ENCODE peak calls at places on chromosomes 6 and 20, in four cellular contexts. W is GM12878, F is HepG2, M is K562. K is an unnamed sample.

GRCh38 chr6:12058164-12058926 is 46.2 kb downstream of the HIVEP1 start:
- DNase-seq in W (no peak), M (no peak), F (no peak), K (no peak)

GRCh38 chr6:31738048-31738979 is 1.5 kb upstream of the MSH5 start:
- DNase-seq in W (peak), M (peak), F (peak), K (no peak)

GRCh38 chr6:18389479-18389878 is 2.3 kb downstream of the RNF144B start:
- DNase-seq in F (no peak), M (no peak), W (no peak), K (no peak)

GRCh38 chr6:125918681-125919566 is 37.6 kb upstream of the HINT3 start:
- DNase-seq in M (no peak), W (peak), F (peak), K (peak)

GRCh38 chr6:126919947-126920346 is 198.5 kb upstream of the RSPO3 start:
- DNase-seq in M (no peak), W (no peak), F (no peak), K (no peak)

GRCh38 chr6:83403191-83403590 is 27.7 kb downstream of the ME1 start:
- DNase-seq in M (no peak), W (no peak), F (no peak), K (no peak)

GRCh38 chr6:153024401-153025017 is 22.0 kb upstream of the MTRF1L start:
- DNase-seq in W (peak), F (peak), M (peak), K (peak)

GRCh38 chr6:52942221-52942620 is 32.7 kb upstream of the GSTA3 start:
- DNase-seq in M (no peak), W (no peak), F (no peak), K (no peak)

GRCh38 chr20:18712877-18713276 is 100.7 kb upstream of the SCP2D1 start:
- DNase-seq in W (no peak), M (no peak), F (no peak), K (no peak)

GRCh38 chr6:146410851-146411595 is 132.6 kb upstream of the RAB32 start:
- DNase-seq in W (no peak), M (no peak), F (no peak), K (no peak)

GRCh38 chr6:146408583-146408982 is 135.1 kb upstream of the RAB32 start:
- DNase-seq in M (no peak), W (no peak), F (no peak), K (no peak)
- TF ChIP-seq BHLHE40 in M (no peak), W (no peak), F (no peak), K (no peak)

GRCh38 chr20:38315290-38315966 is 11.5 kb downstream of the BPI start:
- DNase-seq in W (no peak), M (no peak), F (no peak), K (no peak)
- TF ChIP-seq SP1 in W (no peak), M (no peak), F (no peak), K (no peak)

DNA sequence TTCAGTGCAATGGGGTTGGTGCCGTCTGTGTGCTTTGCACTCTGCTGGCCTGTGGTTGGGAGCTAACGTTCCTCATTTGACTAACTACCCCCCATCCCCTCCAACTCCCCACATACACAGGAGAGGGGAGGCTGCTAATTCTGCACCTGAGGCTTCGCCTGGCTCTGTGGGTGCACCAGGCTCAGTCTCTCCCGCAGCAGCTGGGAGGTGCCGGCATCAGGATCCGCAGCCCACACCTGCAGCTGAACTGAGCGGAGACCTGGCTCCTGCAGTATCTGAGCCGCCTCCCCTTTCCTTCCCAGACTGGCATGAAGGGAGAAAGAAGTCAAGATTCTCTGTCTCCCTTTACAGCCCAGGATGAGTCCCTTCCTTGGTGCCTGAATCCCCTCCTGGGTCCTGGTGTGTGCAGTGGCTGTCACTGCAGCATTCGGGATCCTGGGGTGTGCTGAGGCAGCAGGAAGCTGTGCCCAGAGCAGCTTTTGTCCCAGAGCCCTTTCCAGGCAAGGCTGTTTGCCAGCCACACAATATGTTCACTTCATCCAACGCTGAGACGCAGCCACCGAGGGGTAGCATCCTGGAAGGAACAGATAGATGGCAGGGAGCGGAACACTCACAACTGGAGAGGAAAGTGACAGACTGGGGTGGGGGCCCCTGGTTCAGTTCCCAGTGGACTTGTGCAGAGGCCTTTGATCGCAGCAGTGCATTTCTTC is 70.2 kb downstream of the CDH4 start:
- DNase-seq in W (no peak), M (no peak), F (no peak), K (no peak)
- TF ChIP-seq FOXM1 in W (no peak), M (no peak), F (no peak), K (no peak)

GRCh38 chr6:71187136-71187535 is 101.5 kb upstream of the OGFRL1 start:
- DNase-seq in W (no peak), M (no peak), F (no peak), K (no peak)
- TF ChIP-seq BHLHE40 in W (no peak), M (no peak), F (no peak), K (no peak)

GRCh38 chr6:43723737-43724295 is 36.2 kb upstream of the MRPS18A start:
- DNase-seq in F (peak), M (peak), W (no peak), K (peak)
- TF ChIP-seq SP1 in F (no peak), M (peak), W (no peak), K (no peak)

GRCh38 chr20:35947907-35948306 is 6.4 kb downstream of the SCAND1 start:
- DNase-seq in F (no peak), M (no peak), W (no peak), K (no peak)
- TF ChIP-seq FOXM1 in F (no peak), M (no peak), W (no peak), K (no peak)

GRCh38 chr6:154736613-154737259 is 3.5 kb downstream of the SCAF8 start:
- DNase-seq in W (no peak), F (no peak), M (no peak), K (no peak)

GRCh38 chr6:154733610-154734379 is 579 bp downstream of the SCAF8 start:
- DNase-seq in M (peak), W (peak), F (peak), K (peak)

GRCh38 chr6:154740658-154741057 is 7.4 kb downstream of the SCAF8 start:
- DNase-seq in F (no peak), W (no peak), M (no peak), K (no peak)

GRCh38 chr6:154737424-154737823 is 4.2 kb downstream of the SCAF8 start:
- DNase-seq in M (no peak), W (no peak), F (no peak), K (no peak)

DNA sequence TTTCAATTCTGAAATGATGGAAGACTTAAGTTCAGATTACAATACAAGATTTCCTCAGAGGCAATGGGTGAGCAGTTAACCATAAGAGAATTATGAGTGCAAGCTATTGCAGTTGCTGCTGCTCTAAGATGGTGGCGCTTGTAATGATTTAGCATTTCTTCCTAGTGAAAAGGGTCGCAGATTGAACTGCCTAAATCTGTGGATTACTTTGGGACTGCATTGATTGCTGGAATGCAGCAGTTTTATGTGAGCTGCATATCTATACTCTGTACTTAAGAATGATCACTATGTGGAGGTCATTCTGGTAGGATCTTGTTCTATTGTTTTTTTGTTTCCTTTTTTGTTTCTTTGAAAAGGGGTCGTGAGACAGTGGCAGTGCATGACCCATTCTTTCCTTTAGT is 5.3 kb downstream of the SCAF8 start:
- DNase-seq in M (no peak), W (no peak), F (no peak), K (no peak)
- TF ChIP-seq BHLHE40 in M (no peak), W (no peak), F (no peak), K (no peak)

GRCh38 chr20:10919549-10920140 is 245.8 kb upstream of the JAG1 start:
- DNase-seq in F (no peak), M (no peak), W (no peak), K (no peak)
- TF ChIP-seq SP1 in F (no peak), M (no peak), W (no peak), K (no peak)

GRCh38 chr6:168671028-168671862 is 230.3 kb downstream of the SMOC2 start:
- DNase-seq in F (no peak), W (no peak), M (no peak), K (no peak)

GRCh38 chr6:168667428-168667805 is 226.4 kb downstream of the SMOC2 start:
- DNase-seq in F (no peak), W (no peak), M (no peak), K (no peak)

GRCh38 chr6:168666751-168667427 is 225.9 kb downstream of the SMOC2 start:
- DNase-seq in W (no peak), M (no peak), F (no peak), K (no peak)

GRCh38 chr6:168671863-168672546 is 231.0 kb downstream of the SMOC2 start:
- DNase-seq in M (no peak), F (no peak), W (no peak), K (no peak)

DNA sequence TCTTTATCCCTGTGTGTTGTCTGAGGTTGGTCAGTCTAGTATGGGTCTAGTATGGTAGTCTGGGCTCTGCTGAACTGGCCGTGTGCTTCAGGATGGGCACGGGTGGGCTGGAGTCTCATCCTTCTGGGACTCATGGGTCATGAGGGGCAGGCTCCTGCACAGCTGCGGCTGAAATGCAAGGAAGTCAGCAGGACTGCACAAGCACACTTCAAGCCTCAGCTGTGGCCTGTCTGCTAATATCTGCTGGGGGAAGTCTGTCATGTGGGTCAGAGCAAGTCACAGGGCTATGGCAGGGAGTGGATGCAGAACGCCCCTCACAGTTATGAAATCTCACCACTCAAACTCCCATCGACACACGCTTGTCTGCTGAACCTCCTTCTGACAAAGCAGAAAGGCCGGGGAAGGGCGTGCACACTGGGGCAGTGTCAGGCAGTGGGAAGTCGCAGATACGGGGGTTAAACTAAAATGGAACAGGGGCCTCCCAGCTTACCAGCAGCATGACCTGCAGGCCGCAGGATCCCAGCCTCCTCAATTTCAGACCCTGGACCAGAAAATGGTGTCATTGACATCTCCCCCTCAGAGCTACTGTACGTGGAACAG is 229.5 kb downstream of the SMOC2 start:
- DNase-seq in F (no peak), M (no peak), W (no peak), K (no peak)
- TF ChIP-seq FOXM1 in F (no peak), M (no peak), W (no peak), K (no peak)

DNA sequence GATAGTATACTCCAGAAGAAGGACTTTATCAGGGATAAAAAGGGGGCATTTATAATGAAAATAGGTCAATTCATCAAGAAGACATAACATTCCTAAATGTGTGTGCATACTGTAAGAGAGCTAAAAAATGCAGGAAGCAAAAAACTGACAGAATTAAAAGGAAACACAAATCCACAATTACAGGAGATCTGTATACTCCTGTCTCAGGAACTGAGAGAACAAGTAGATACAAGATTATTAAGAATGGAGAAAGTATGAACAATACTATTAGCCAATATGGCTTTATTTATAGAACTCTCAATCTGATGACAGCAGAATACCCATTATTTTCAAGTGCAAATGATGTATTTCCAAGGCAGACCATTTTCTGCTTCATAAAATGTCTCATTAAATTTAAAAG is 167.7 kb upstream of the BMP5 start:
- DNase-seq in F (no peak), W (no peak), M (no peak), K (no peak)
- TF ChIP-seq BHLHE40 in F (no peak), W (no peak), M (no peak), K (no peak)

K was measured in HEK293T.